ENCODE peak calls at places on chromosomes 12 and 14, in eight cellular contexts. One of them, this sample, is unnamed.

GRCh38 chr12:42262271-42262670 is 24.2 kb upstream of the YAF2 start:
- DNase-seq in bronchial epithelial cell: no peak
- DNase-seq in NCI-H1417 treated with DMSO at 0.1 percent for 48 hours: no peak
- DNase-seq in psoas muscle: no peak
- DNase-seq in SW480: no peak
- DNase-seq in NCI-H1694: no peak
- DNase-seq in colonic mucosa: no peak
- DNase-seq in HCEC 1CT: no peak
- DNase-seq in this sample: no peak

GRCh38 chr12:120006248-120006975 is 17.4 kb downstream of the BICDL1 start:
- DNase-seq in NCI-H1417 treated with DMSO at 0.1 percent for 48 hours: no peak
- DNase-seq in HCEC 1CT: no peak
- DNase-seq in SW480: no peak
- DNase-seq in bronchial epithelial cell: peak; percentile 29
- DNase-seq in NCI-H1694: no peak
- DNase-seq in colonic mucosa: no peak
- DNase-seq in psoas muscle: no peak
- DNase-seq in this sample: no peak

GRCh38 chr12:51549637-51550036 is 41.4 kb upstream of the SCN8A start:
- DNase-seq in NCI-H1694: no peak
- DNase-seq in colonic mucosa: no peak
- DNase-seq in psoas muscle: no peak
- DNase-seq in NCI-H1417 treated with DMSO at 0.1 percent for 48 hours: no peak
- DNase-seq in HCEC 1CT: peak; percentile 11
- DNase-seq in bronchial epithelial cell: no peak
- DNase-seq in SW480: no peak
- DNase-seq in this sample: peak; percentile 44

GRCh38 chr12:110778801-110779577 is 36.3 kb upstream of the PPP1CC start:
- DNase-seq in SW480: no peak
- DNase-seq in NCI-H1694: no peak
- DNase-seq in HCEC 1CT: no peak
- DNase-seq in psoas muscle: no peak
- DNase-seq in NCI-H1417 treated with DMSO at 0.1 percent for 48 hours: no peak
- DNase-seq in colonic mucosa: no peak
- DNase-seq in bronchial epithelial cell: no peak
- DNase-seq in this sample: no peak

GRCh38 chr14:93712838-93713724 is 75.2 kb downstream of the PRIMA1 start:
- DNase-seq in SW480: peak; percentile 30
- DNase-seq in colonic mucosa: no peak
- DNase-seq in NCI-H1417 treated with DMSO at 0.1 percent for 48 hours: no peak
- DNase-seq in NCI-H1694: peak; percentile 88
- DNase-seq in HCEC 1CT: no peak
- DNase-seq in bronchial epithelial cell: peak; percentile 37
- DNase-seq in psoas muscle: no peak
- DNase-seq in this sample: no peak

GRCh38 chr14:77663289-77663688 is 44.5 kb downstream of the ALKBH1 start:
- DNase-seq in colonic mucosa: no peak
- DNase-seq in bronchial epithelial cell: peak; percentile 91
- DNase-seq in psoas muscle: no peak
- DNase-seq in SW480: no peak
- DNase-seq in HCEC 1CT: no peak
- DNase-seq in NCI-H1694: peak; percentile 33
- DNase-seq in NCI-H1417 treated with DMSO at 0.1 percent for 48 hours: no peak
- DNase-seq in this sample: no peak

GRCh38 chr14:21454843-21455550 is 926 bp downstream of the CHD8 start:
- DNase-seq in bronchial epithelial cell: peak; percentile 10
- DNase-seq in psoas muscle: no peak
- DNase-seq in NCI-H1694: no peak
- DNase-seq in HCEC 1CT: no peak
- DNase-seq in colonic mucosa: no peak
- DNase-seq in NCI-H1417 treated with DMSO at 0.1 percent for 48 hours: no peak
- DNase-seq in SW480: no peak
- DNase-seq in this sample: no peak

GRCh38 chr14:68518910-68519686 is 273.8 kb downstream of the ZFP36L1 start:
- DNase-seq in SW480: peak; percentile 36
- DNase-seq in NCI-H1694: no peak
- DNase-seq in bronchial epithelial cell: peak; percentile 62
- DNase-seq in HCEC 1CT: no peak
- DNase-seq in colonic mucosa: no peak
- DNase-seq in psoas muscle: no peak
- DNase-seq in NCI-H1417 treated with DMSO at 0.1 percent for 48 hours: no peak
- DNase-seq in this sample: no peak

GRCh38 chr12:29889737-29890136 is 106.0 kb upstream of the TMTC1 start:
- DNase-seq in NCI-H1694: peak; percentile 74
- DNase-seq in psoas muscle: peak; percentile 59
- DNase-seq in colonic mucosa: peak; percentile 41
- DNase-seq in HCEC 1CT: peak; percentile 29
- DNase-seq in SW480: peak; percentile 7
- DNase-seq in bronchial epithelial cell: peak; percentile 23
- DNase-seq in NCI-H1417 treated with DMSO at 0.1 percent for 48 hours: no peak
- DNase-seq in this sample: peak; percentile 25

GRCh38 chr12:64813733-64814132 is 10.7 kb upstream of the TBC1D30 start:
- DNase-seq in HCEC 1CT: no peak
- DNase-seq in bronchial epithelial cell: peak; percentile 50
- DNase-seq in NCI-H1694: no peak
- DNase-seq in colonic mucosa: no peak
- DNase-seq in psoas muscle: no peak
- DNase-seq in NCI-H1417 treated with DMSO at 0.1 percent for 48 hours: no peak
- DNase-seq in SW480: peak; percentile 6
- DNase-seq in this sample: no peak

GRCh38 chr14:58631720-58632119 is 6.0 kb upstream of the DACT1 start:
- DNase-seq in colonic mucosa: no peak
- DNase-seq in bronchial epithelial cell: no peak
- DNase-seq in NCI-H1694: no peak
- DNase-seq in SW480: no peak
- DNase-seq in psoas muscle: no peak
- DNase-seq in NCI-H1417 treated with DMSO at 0.1 percent for 48 hours: no peak
- DNase-seq in HCEC 1CT: no peak
- DNase-seq in this sample: no peak

GRCh38 chr12:29216797-29217583 is 67.9 kb downstream of the FAR2 start:
- DNase-seq in SW480: no peak
- DNase-seq in colonic mucosa: no peak
- DNase-seq in NCI-H1417 treated with DMSO at 0.1 percent for 48 hours: no peak
- DNase-seq in bronchial epithelial cell: no peak
- DNase-seq in HCEC 1CT: no peak
- DNase-seq in psoas muscle: no peak
- DNase-seq in NCI-H1694: no peak
- DNase-seq in this sample: no peak

GRCh38 chr14:103749860-103750259 is 34.2 kb downstream of the ZFYVE21 start:
- DNase-seq in NCI-H1417 treated with DMSO at 0.1 percent for 48 hours: no peak
- DNase-seq in psoas muscle: no peak
- DNase-seq in HCEC 1CT: no peak
- DNase-seq in bronchial epithelial cell: no peak
- DNase-seq in NCI-H1694: no peak
- DNase-seq in SW480: no peak
- DNase-seq in colonic mucosa: no peak
- DNase-seq in this sample: no peak

GRCh38 chr12:52356762-52357580 is 10.3 kb downstream of the KRT85 start:
- DNase-seq in NCI-H1694: no peak
- DNase-seq in bronchial epithelial cell: no peak
- DNase-seq in NCI-H1417 treated with DMSO at 0.1 percent for 48 hours: no peak
- DNase-seq in colonic mucosa: no peak
- DNase-seq in HCEC 1CT: no peak
- DNase-seq in psoas muscle: no peak
- DNase-seq in SW480: no peak
- DNase-seq in this sample: no peak

GRCh38 chr14:30521899-30522736 is 36.8 kb upstream of the G2E3 start:
- DNase-seq in SW480: peak; percentile 28
- DNase-seq in colonic mucosa: no peak
- DNase-seq in HCEC 1CT: peak; percentile 44
- DNase-seq in bronchial epithelial cell: peak; percentile 47
- DNase-seq in NCI-H1694: peak; percentile 75
- DNase-seq in NCI-H1417 treated with DMSO at 0.1 percent for 48 hours: peak; percentile 88
- DNase-seq in psoas muscle: no peak
- DNase-seq in this sample: peak; percentile 31

GRCh38 chr12:26636710-26637328 is 196.2 kb downstream of the ITPR2 start:
- DNase-seq in NCI-H1694: no peak
- DNase-seq in HCEC 1CT: peak; percentile 82
- DNase-seq in NCI-H1417 treated with DMSO at 0.1 percent for 48 hours: no peak
- DNase-seq in SW480: no peak
- DNase-seq in colonic mucosa: no peak
- DNase-seq in bronchial epithelial cell: peak; percentile 82
- DNase-seq in psoas muscle: no peak
- DNase-seq in this sample: no peak

GRCh38 chr12:116598341-116599284 is 39.4 kb downstream of the MAP1LC3B2 start:
- DNase-seq in HCEC 1CT: no peak
- DNase-seq in NCI-H1694: no peak
- DNase-seq in NCI-H1417 treated with DMSO at 0.1 percent for 48 hours: no peak
- DNase-seq in bronchial epithelial cell: no peak
- DNase-seq in SW480: no peak
- DNase-seq in colonic mucosa: peak; percentile 35
- DNase-seq in psoas muscle: no peak
- DNase-seq in this sample: no peak

GRCh38 chr12:45944771-45945170 is 45.6 kb downstream of the SCAF11 start:
- DNase-seq in HCEC 1CT: no peak
- DNase-seq in bronchial epithelial cell: no peak
- DNase-seq in colonic mucosa: no peak
- DNase-seq in SW480: no peak
- DNase-seq in NCI-H1417 treated with DMSO at 0.1 percent for 48 hours: no peak
- DNase-seq in NCI-H1694: no peak
- DNase-seq in psoas muscle: no peak
- DNase-seq in this sample: no peak